ENCODE peak calls at places on chromosomes 12 and 14, in four cellular contexts. I is RWPE1, J is activated B cell treated with CpG ODN at 0.5 μM for 24 hours, R is AG04450. C is an unnamed sample.

GRCh38 chr12:107458163-107458562 is 227.4 kb upstream of the PWP1 start:
- DNase-seq in I (no peak), J (no peak), R (no peak), C (no peak)

GRCh38 chr12:58425481-58426392 is 484.4 kb downstream of the ATP23 start:
- DNase-seq in I (peak; percentile 88), J (no peak), R (peak; percentile 82), C (no peak)

GRCh38 chr12:82635263-82635662 is 51.4 kb upstream of the TMTC2 start:
- DNase-seq in I (no peak), J (no peak), R (no peak), C (no peak)

GRCh38 chr12:54338682-54339296 is 13.9 kb downstream of the COPZ1 start:
- DNase-seq in I (no peak), J (no peak), R (no peak), C (no peak)

GRCh38 chr12:120903382-120903817 is 758 bp downstream of the SPPL3 start:
- DNase-seq in I (peak; percentile 75), J (peak; percentile 54), R (no peak), C (peak; percentile 28)

GRCh38 chr12:79681008-79681590 is 9.7 kb downstream of the PAWR start:
- DNase-seq in I (no peak), J (no peak), R (no peak), C (no peak)

GRCh38 chr12:95820096-95820703 is 29.6 kb upstream of the NTN4 start:
- DNase-seq in I (peak; percentile 69), J (no peak), R (peak; percentile 23), C (no peak)

GRCh38 chr14:105843444-105844046 is 317.2 kb downstream of the TMEM121 start:
- DNase-seq in I (no peak), J (no peak), R (no peak), C (no peak)

GRCh38 chr14:64856528-64857445 is 22.9 kb downstream of the SPTB start:
- DNase-seq in I (no peak), J (no peak), R (no peak), C (no peak)

GRCh38 chr14:26217778-26218177 is 380.1 kb downstream of the NOVA1 start:
- DNase-seq in I (no peak), J (no peak), R (no peak), C (no peak)

GRCh38 chr14:70018713-70019201 is 139.5 kb downstream of the SMOC1 start:
- DNase-seq in I (no peak), J (no peak), R (no peak), C (no peak)

GRCh38 chr14:77542349-77543239 is 44.0 kb upstream of the ISM2 start:
- DNase-seq in I (no peak), J (no peak), R (no peak), C (no peak)

GRCh38 chr12:55728185-55728931 is 451 bp downstream of the CD63 start:
- DNase-seq in I (peak; percentile 55), J (no peak), R (no peak), C (no peak)

GRCh38 chr12:552466-552865 is 92.7 kb downstream of the B4GALNT3 start:
- DNase-seq in I (no peak), J (no peak), R (no peak), C (no peak)

GRCh38 chr12:103909811-103910210 is 20.4 kb upstream of the HSP90B1 start:
- DNase-seq in I (no peak), J (no peak), R (no peak), C (no peak)

GRCh38 chr14:26775765-26776577 is 178.1 kb upstream of the NOVA1 start:
- DNase-seq in I (peak; percentile 7), J (no peak), R (no peak), C (no peak)

DNA sequence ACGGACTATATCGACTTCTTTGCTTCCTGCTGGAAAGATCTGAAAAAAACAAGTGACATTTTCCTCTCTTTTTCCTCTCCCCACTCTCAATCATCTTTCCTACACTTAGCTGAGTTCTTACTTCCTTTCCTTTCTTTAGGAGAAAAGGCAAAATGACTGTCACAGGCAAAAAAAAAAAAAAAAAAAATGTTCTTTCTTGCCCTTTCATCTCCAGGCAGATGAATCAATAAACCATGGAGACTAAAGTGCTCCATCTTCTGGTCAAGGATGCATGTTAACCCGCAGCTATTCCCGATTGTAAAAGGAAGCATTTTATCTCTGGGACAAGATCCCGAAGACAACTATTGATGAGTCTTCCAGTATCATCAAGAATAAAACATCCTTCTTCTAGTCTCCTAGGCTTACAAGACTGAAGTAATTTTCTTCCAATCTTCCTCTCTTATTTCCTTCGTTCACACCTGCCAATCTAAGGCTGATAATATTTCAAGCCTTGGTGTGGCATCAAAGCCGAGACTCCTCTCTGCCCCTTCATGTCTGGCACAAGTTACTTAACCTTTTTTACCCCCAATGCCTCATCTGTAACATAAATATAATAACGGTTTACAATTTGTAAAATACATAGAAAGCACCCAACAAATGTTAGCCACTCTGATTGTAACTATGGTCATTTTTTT is 94.2 kb upstream of the PLEKHG7 start:
- DNase-seq in I (peak; percentile 32), J (no peak), R (no peak), C (no peak)
- TF ChIP-seq CTCF in I (peak; percentile 67), J (no peak), R (peak; percentile 72), C (peak; percentile 41)

GRCh38 chr14:72892103-72892878 is 1.6 kb downstream of the DPF3 start:
- DNase-seq in I (peak; percentile 43), J (peak; percentile 26), R (no peak), C (no peak)
- TF ChIP-seq CTCF in I (no peak), J (no peak), R (peak; percentile 25), C (no peak)

GRCh38 chr12:3035171-3035570 is 42.0 kb upstream of the TSPAN9 start:
- DNase-seq in I (no peak), J (no peak), R (no peak), C (no peak)

GRCh38 chr12:3034067-3034750 is 43.0 kb upstream of the TSPAN9 start:
- DNase-seq in I (peak; percentile 66), J (no peak), R (peak; percentile 44), C (peak; percentile 73)

GRCh38 chr12:3038166-3038565 is 39.0 kb upstream of the TSPAN9 start:
- DNase-seq in I (no peak), J (no peak), R (no peak), C (no peak)

GRCh38 chr12:3036901-3037600 is 40.1 kb upstream of the TSPAN9 start:
- DNase-seq in I (no peak), J (no peak), R (no peak), C (no peak)

GRCh38 chr12:3035815-3036702 is 41.1 kb upstream of the TSPAN9 start:
- DNase-seq in I (peak; percentile 13), J (no peak), R (no peak), C (no peak)
- TF ChIP-seq CTCF in I (no peak), J (no peak), R (peak; percentile 55), C (no peak)

DNA sequence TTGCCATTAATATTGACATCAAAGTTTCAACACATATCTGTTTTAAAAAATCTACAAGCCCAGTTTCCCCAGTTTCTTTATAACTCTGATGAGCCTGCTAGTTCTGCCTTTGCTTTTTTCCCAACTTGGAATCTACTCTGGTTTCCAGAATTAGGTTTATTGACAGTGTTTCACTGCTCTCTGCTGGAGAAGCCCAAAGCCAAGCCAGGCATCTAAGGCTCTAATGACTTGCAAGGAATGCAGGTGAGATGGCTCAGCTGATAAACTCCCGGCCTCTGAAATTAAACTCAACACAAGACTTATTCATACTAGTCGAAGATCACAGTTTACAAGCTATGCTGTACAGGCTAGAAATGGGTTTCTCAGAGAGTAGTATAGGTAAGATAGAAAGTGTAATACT is 54.3 kb downstream of the HMGA2 start:
- DNase-seq in I (no peak), J (no peak), R (no peak), C (no peak)
- TF ChIP-seq CTCF in I (no peak), J (no peak), R (peak; percentile 35), C (peak; percentile 33)

GRCh38 chr12:19183121-19183838 is 53.7 kb downstream of the PLEKHA5 start:
- DNase-seq in I (no peak), J (no peak), R (no peak), C (no peak)
- TF ChIP-seq CTCF in I (no peak), J (no peak), R (peak; percentile 51), C (no peak)

DNA sequence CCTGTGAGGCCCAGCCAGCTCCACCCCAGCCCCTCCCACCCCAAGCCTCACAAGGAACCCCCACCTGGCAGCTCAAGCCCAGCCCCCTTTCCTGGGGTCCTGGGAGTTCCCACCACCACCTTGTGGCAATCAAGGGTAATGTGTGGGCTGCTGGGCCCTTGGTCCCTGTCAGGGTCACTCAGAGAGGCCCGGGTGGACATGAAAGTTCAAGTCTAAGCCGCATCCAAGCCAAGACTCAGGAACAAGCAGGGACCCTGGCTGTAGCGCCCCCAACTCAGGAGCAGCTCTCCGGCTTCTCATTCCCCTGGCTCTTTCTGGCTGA is 106.4 kb upstream of the C14orf180 start:
- DNase-seq in I (no peak), J (no peak), R (no peak), C (no peak)
- TF ChIP-seq CTCF in I (no peak), J (no peak), R (no peak), C (no peak)